ENCODE peak calls at places on chromosomes 7 and 10, in eight cellular contexts. K, Q, X, W, L, J, F and I are unnamed samples.

GRCh38 chr7:102082693-102083385 is 203.8 kb upstream of the SH2B2 start:
- DNase-seq in F (no peak), J (no peak), L (no peak), X (no peak), K (no peak), W (no peak), Q (no peak), I (no peak)

GRCh38 chr7:90236890-90237289 is 8.1 kb upstream of the CFAP69 start:
- DNase-seq in Q (no peak), F (no peak), W (no peak), J (no peak), K (no peak), L (no peak), X (no peak), I (no peak)

GRCh38 chr7:32410545-32410944 is 79.6 kb downstream of the LSM5 start:
- DNase-seq in K (no peak), L (no peak), Q (no peak), X (no peak), F (no peak), J (no peak), W (no peak), I (no peak)

GRCh38 chr7:86745019-86745745 is 101.5 kb downstream of the GRM3 start:
- DNase-seq in W (no peak), K (peak), L (no peak), F (no peak), J (no peak), Q (no peak), X (no peak), I (no peak)

GRCh38 chr7:78576196-78576595 is 777.6 kb downstream of the PHTF2 start:
- DNase-seq in Q (no peak), W (no peak), L (no peak), X (no peak), J (no peak), F (no peak), K (no peak), I (no peak)

GRCh38 chr10:10730644-10731043 is 287.0 kb upstream of the CELF2 start:
- DNase-seq in F (no peak), X (no peak), J (no peak), Q (no peak), K (no peak), L (no peak), W (no peak), I (no peak)

GRCh38 chr10:132443605-132443997 is 46.6 kb downstream of the PWWP2B start:
- DNase-seq in Q (peak), K (no peak), X (no peak), L (no peak), W (peak), F (peak), J (no peak), I (no peak)

GRCh38 chr7:55481126-55481525 is 91.2 kb downstream of the VOPP1 start:
- DNase-seq in Q (no peak), F (no peak), W (no peak), X (no peak), J (no peak), L (no peak), K (no peak), I (no peak)

GRCh38 chr10:71580415-71580814 is 139.2 kb downstream of the C10orf105 start:
- DNase-seq in F (no peak), X (no peak), J (no peak), W (no peak), K (no peak), Q (no peak), L (no peak), I (no peak)

GRCh38 chr7:24982917-24983316 is 2.9 kb upstream of the OSBPL3 start:
- DNase-seq in J (no peak), L (no peak), Q (no peak), K (no peak), X (no peak), F (no peak), W (no peak), I (no peak)

GRCh38 chr10:87752571-87752970 is 65.5 kb downstream of the ATAD1 start:
- DNase-seq in K (no peak), F (no peak), X (no peak), Q (no peak), J (no peak), L (no peak), W (no peak), I (no peak)

GRCh38 chr7:152579070-152579469 is 96.9 kb downstream of the XRCC2 start:
- DNase-seq in F (no peak), K (no peak), J (no peak), Q (no peak), X (no peak), W (no peak), L (no peak), I (no peak)

GRCh38 chr7:84482476-84482875 is 287.9 kb upstream of the SEMA3A start:
- DNase-seq in K (no peak), F (no peak), Q (no peak), X (no peak), L (no peak), W (no peak), J (no peak), I (no peak)

GRCh38 chr7:116977172-116977571 is 23.9 kb downstream of the ST7 start:
- DNase-seq in K (no peak), X (no peak), F (no peak), Q (no peak), J (no peak), W (no peak), L (no peak), I (no peak)

GRCh38 chr7:109213081-109213480 is 643.4 kb downstream of the DNAJB9 start:
- DNase-seq in L (no peak), W (no peak), X (no peak), K (no peak), Q (no peak), F (no peak), J (no peak), I (no peak)

GRCh38 chr10:114933588-114933987 is 4.4 kb upstream of the TRUB1 start:
- DNase-seq in Q (no peak), K (no peak), X (no peak), L (no peak), F (no peak), J (no peak), W (no peak), I (no peak)

DNA sequence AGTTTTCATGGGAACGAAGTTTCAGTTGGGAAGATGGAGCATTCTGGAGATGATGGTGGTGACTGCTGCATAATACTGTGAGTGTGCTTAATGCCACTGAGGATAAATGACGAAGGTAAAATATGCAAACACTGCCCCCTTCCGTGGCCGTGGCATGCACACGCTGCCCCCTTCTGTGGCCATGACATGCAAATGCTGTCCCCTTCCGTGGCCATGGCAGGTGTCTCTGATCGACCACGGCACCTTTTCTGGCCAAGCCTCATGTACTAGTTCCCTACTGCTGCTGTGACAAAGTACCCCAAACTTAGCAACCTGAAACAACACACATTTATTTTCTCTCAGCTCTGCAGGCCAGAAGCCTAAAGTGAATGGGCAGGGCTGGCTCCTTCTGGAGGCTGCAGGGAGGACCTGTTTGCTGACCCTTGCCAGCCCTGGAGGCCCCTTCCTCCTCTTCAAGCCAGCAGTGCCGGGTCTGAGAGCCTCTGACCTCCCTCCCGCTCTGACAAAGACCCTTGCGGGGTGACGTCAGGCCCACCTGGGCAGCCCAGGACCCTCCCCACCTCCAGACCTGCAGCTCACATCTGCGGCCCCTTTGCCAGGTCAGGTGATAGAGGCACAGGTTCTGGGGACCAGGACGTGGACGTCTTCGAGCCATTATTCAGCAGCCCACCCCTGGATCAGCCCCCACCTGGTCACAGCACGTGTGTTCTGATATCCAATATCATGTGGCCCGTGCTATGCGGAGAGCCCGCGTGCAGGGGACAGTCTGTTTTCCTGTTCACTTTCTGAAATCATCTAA is 82.0 kb downstream of the MICALL2 start:
- DNase-seq in F (no peak), W (peak), L (no peak), J (no peak), Q (no peak), K (no peak), X (no peak), I (no peak)
- TF ChIP-seq CTCF in F (no peak), W (no peak), L (no peak), J (no peak), Q (no peak), K (no peak), X (peak), I (no peak)

GRCh38 chr7:73681031-73681430 is 2.2 kb downstream of the DNAJC30 start:
- DNase-seq in Q (no peak), W (no peak), J (no peak), F (no peak), L (no peak), K (no peak), X (no peak), I (no peak)
- H3K4me3 ChIP-seq in Q (no peak), W (peak), J (no peak), F (no peak), L (peak), K (peak), X (no peak), I (no peak)

GRCh38 chr7:27168265-27168947 is 3.1 kb upstream of the HOXA9 start:
- DNase-seq in F (peak), X (no peak), J (no peak), K (no peak), L (no peak), Q (peak), W (no peak), I (no peak)

GRCh38 chr7:27170494-27170811 is 3.7 kb downstream of the HOXA10 start:
- DNase-seq in Q (no peak), J (no peak), X (no peak), K (no peak), L (no peak), W (no peak), F (no peak), I (no peak)

GRCh38 chr7:27170936-27171635 is 3.0 kb downstream of the HOXA10 start:
- DNase-seq in W (no peak), J (no peak), X (no peak), K (no peak), F (peak), Q (no peak), L (no peak), I (no peak)

GRCh38 chr7:27171636-27172387 is 2.3 kb downstream of the HOXA10 start:
- DNase-seq in W (no peak), K (no peak), X (no peak), F (peak), L (no peak), Q (no peak), J (no peak), I (no peak)

GRCh38 chr7:27169658-27170493 is 4.2 kb downstream of the HOXA10 start:
- DNase-seq in J (no peak), F (no peak), W (no peak), Q (peak), K (no peak), L (no peak), X (no peak), I (no peak)
- TF ChIP-seq CTCF in J (no peak), F (no peak), W (no peak), Q (no peak), K (no peak), L (no peak), X (no peak), I (no peak)

GRCh38 chr7:5695037-5695708 is 86.3 kb downstream of the RNF216 start:
- DNase-seq in W (peak), K (no peak), F (peak), L (peak), X (no peak), J (no peak), Q (no peak), I (peak)
- H3K4me3 ChIP-seq in W (no peak), K (peak), F (peak), L (no peak), X (no peak), J (no peak), Q (peak), I (peak)

DNA sequence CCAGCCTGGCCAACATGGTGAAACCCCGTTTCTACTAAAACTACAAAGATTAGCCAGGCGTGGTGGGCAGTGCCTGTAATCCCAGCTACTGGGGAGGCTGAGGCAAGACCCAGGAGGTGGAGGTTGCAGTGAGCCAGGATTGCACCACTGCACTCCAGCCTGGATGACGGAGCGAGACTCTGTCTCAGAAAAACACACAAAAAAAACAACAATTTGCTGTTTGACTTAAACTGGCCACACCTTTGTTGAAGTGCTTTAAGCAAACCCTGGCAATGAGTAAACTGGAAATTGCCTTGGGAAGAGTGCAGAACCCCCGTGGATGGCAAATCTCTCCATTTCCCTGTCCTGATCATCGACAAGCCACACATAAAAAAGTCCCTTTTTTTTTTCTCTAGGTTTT is 77.0 kb downstream of the NRP1 start:
- DNase-seq in X (no peak), W (no peak), F (no peak), J (no peak), K (no peak), Q (no peak), L (no peak), I (no peak)
- TF ChIP-seq CTCF in X (no peak), W (no peak), F (no peak), J (no peak), K (no peak), Q (no peak), L (no peak), I (no peak)

GRCh38 chr7:100962537-100962936 is 6.8 kb upstream of the MUC12 start:
- DNase-seq in F (no peak), W (no peak), X (no peak), Q (no peak), L (no peak), K (no peak), J (no peak), I (no peak)
- H3K4me3 ChIP-seq in F (no peak), W (no peak), X (no peak), Q (no peak), L (no peak), K (no peak), J (no peak), I (no peak)

GRCh38 chr7:99669782-99670181 is 10.0 kb downstream of the CYP3A5 start:
- DNase-seq in F (no peak), J (no peak), Q (no peak), L (no peak), X (no peak), K (no peak), W (no peak), I (no peak)

GRCh38 chr7:99665312-99665759 is 14.5 kb downstream of the CYP3A5 start:
- DNase-seq in L (no peak), W (no peak), J (no peak), F (no peak), Q (no peak), K (no peak), X (no peak), I (no peak)

GRCh38 chr7:99665989-99666388 is 13.8 kb downstream of the CYP3A5 start:
- DNase-seq in W (no peak), K (no peak), L (no peak), X (no peak), Q (no peak), J (no peak), F (no peak), I (no peak)
- TF ChIP-seq CTCF in W (no peak), K (no peak), L (no peak), X (no peak), Q (no peak), J (no peak), F (no peak), I (no peak)